ENCODE peak calls at places on chromosomes 1 and 21, in eight cellular contexts. G is tibial nerve; H is neural crest cell; Q is WTC11; D is activated CD8-positive, alpha-beta T cell treated with anti-CD3 and anti-CD28 coated beads for 36 hours; O is choroid plexus epithelial cell; L is HCT116; U is fibroblast of villous mesenchyme. M is an unnamed sample.
A peak's percentile ranks its signal among the peaks of the same experiment; 100 is the strongest.

GRCh38 chr21:44810829-44811228 is 7.0 kb downstream of the SUMO3 start:
- DNase-seq in G (no peak), H (no peak), Q (no peak), D (no peak), O (no peak), L (no peak), U (no peak), M (no peak)

GRCh38 chr1:78884685-78885452 is 121.7 kb downstream of the ADGRL4 start:
- DNase-seq in G (no peak), H (no peak), Q (no peak), D (no peak), O (peak; percentile 35), L (no peak), U (no peak), M (no peak)

GRCh38 chr21:39216290-39216689 is 33.0 kb upstream of the PSMG1 start:
- DNase-seq in G (no peak), H (no peak), Q (no peak), D (no peak), O (no peak), L (no peak), U (no peak), M (no peak)

GRCh38 chr1:214670098-214670497 is 67.1 kb downstream of the CENPF start:
- DNase-seq in G (peak; percentile 76), H (no peak), Q (no peak), D (no peak), O (peak; percentile 96), L (no peak), U (peak; percentile 85), M (peak; percentile 42)

GRCh38 chr1:66339944-66340343 is 194.0 kb upstream of the SGIP1 start:
- DNase-seq in G (no peak), H (no peak), Q (no peak), D (no peak), O (no peak), L (no peak), U (no peak), M (no peak)

GRCh38 chr1:6052543-6053205 is 7.0 kb downstream of the KCNAB2 start:
- DNase-seq in G (peak; percentile 74), H (peak; percentile 85), Q (peak; percentile 82), D (peak; percentile 56), O (peak; percentile 83), L (no peak), U (peak; percentile 76), M (peak; percentile 72)

GRCh38 chr21:41362605-41363369 is 960 bp downstream of the MX2 start:
- DNase-seq in G (no peak), H (no peak), Q (no peak), D (no peak), O (no peak), L (no peak), U (no peak), M (no peak)

GRCh38 chr1:27004471-27005165 is 8.0 kb downstream of the TENT5B start:
- DNase-seq in G (no peak), H (no peak), Q (peak; percentile 50), D (no peak), O (peak; percentile 61), L (no peak), U (peak; percentile 64), M (no peak)

GRCh38 chr21:36835383-36835795 is 131.1 kb downstream of the HLCS start:
- DNase-seq in G (no peak), H (no peak), Q (no peak), D (no peak), O (no peak), L (no peak), U (peak; percentile 61), M (no peak)

GRCh38 chr21:37207441-37208009 is 59.6 kb downstream of the VPS26C start:
- DNase-seq in G (no peak), H (no peak), Q (no peak), D (peak; percentile 33), O (peak; percentile 12), L (peak; percentile 59), U (peak; percentile 14), M (peak; percentile 35)

GRCh38 chr1:206843626-206844025 is 21.8 kb upstream of the IL20 start:
- DNase-seq in G (no peak), H (no peak), Q (no peak), D (no peak), O (no peak), L (no peak), U (no peak), M (no peak)

GRCh38 chr1:115949156-115949555 is 27.2 kb upstream of the SLC22A15 start:
- DNase-seq in G (no peak), H (no peak), Q (no peak), D (no peak), O (no peak), L (no peak), U (no peak), M (peak; percentile 14)

GRCh38 chr1:205072881-205073280 is 11.4 kb downstream of the TMEM81 start:
- DNase-seq in G (no peak), H (no peak), Q (no peak), D (no peak), O (no peak), L (no peak), U (no peak), M (peak; percentile 96)

GRCh38 chr1:162984699-162985098 is 84.5 kb upstream of the RGS4 start:
- DNase-seq in G (no peak), H (no peak), Q (no peak), D (no peak), O (peak; percentile 76), L (no peak), U (peak; percentile 53), M (no peak)

GRCh38 chr1:93847811-93848288 is 31.2 kb downstream of the DNTTIP2 start:
- DNase-seq in G (peak; percentile 57), H (peak; percentile 63), Q (peak; percentile 68), D (peak; percentile 67), O (peak; percentile 64), L (peak; percentile 72), U (peak; percentile 67), M (peak; percentile 70)

GRCh38 chr21:41691205-41692203 is 75.3 kb downstream of the RIPK4 start:
- DNase-seq in G (no peak), H (no peak), Q (no peak), D (no peak), O (no peak), L (no peak), U (no peak), M (no peak)

GRCh38 chr1:246329900-246330299 is 177.2 kb downstream of the SMYD3 start:
- DNase-seq in G (no peak), H (no peak), Q (no peak), D (peak; percentile 64), O (no peak), L (no peak), U (no peak), M (no peak)

GRCh38 chr1:30782361-30783243 is 25.0 kb upstream of the LAPTM5 start:
- DNase-seq in G (peak; percentile 46), H (peak; percentile 80), Q (peak; percentile 82), D (peak; percentile 76), O (peak; percentile 66), L (no peak), U (peak; percentile 56), M (peak; percentile 59)

GRCh38 chr1:30005972-30006619 is 717.3 kb downstream of the MATN1 start:
- DNase-seq in G (no peak), H (no peak), Q (no peak), D (no peak), O (no peak), L (peak; percentile 32), U (no peak), M (peak; percentile 45)

GRCh38 chr1:43973981-43974442 is 748 bp upstream of the ATP6V0B start:
- DNase-seq in G (no peak), H (no peak), Q (no peak), D (no peak), O (peak; percentile 22), L (no peak), U (no peak), M (no peak)

GRCh38 chr1:53583021-53583902 is 124.1 kb downstream of the DMRTB1 start:
- DNase-seq in G (no peak), H (no peak), Q (no peak), D (no peak), O (no peak), L (no peak), U (peak; percentile 80), M (no peak)

GRCh38 chr1:46530791-46531409 is 20.5 kb downstream of the KNCN start:
- DNase-seq in G (no peak), H (no peak), Q (no peak), D (no peak), O (no peak), L (no peak), U (no peak), M (no peak)

GRCh38 chr1:68497358-68497698 is 446 bp upstream of the DEPDC1 start:
- DNase-seq in G (no peak), H (no peak), Q (no peak), D (no peak), O (no peak), L (no peak), U (no peak), M (no peak)

GRCh38 chr1:230752407-230752806 is 5.2 kb downstream of the CAPN9 start:
- DNase-seq in G (no peak), H (no peak), Q (peak; percentile 54), D (no peak), O (no peak), L (no peak), U (no peak), M (no peak)

GRCh38 chr21:34073749-34074282 is 438 bp downstream of the MRPS6 start:
- DNase-seq in G (no peak), H (peak; percentile 16), Q (peak; percentile 29), D (peak; percentile 13), O (no peak), L (no peak), U (no peak), M (peak; percentile 8)

DNA sequence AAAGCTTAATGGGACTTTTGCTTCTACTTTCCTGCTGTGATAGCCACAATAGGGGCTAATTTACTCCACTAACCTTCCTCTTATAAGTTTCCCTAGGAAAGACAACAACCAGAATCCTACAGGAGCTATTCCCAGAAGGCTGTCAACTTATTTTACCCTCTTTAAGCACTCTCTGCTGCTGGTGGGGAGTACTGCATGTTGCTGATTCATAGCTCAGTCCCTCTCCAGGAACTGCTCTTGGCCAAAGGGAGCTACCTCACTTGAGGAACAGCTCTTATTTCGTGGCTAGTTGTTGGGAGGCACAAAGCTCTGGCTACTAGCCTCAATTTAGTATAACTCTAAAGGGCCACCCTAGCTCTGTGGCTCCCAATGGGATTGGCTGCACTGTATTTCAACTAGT is 37.2 kb downstream of the ADSS2 start:
- DNase-seq in G (no peak), H (no peak), Q (no peak), D (no peak), O (peak; percentile 85), L (no peak), U (peak; percentile 58), M (peak; percentile 74)
- TF ChIP-seq CTCF in G (no peak), H (no peak), Q (no peak), D (no peak), O (peak; percentile 69), L (no peak), U (peak; percentile 44), M (peak; percentile 35)

GRCh38 chr1:28886731-28887417 is 27.5 kb upstream of the EPB41 start:
- DNase-seq in G (peak; percentile 52), H (peak; percentile 66), Q (peak; percentile 93), D (peak; percentile 92), O (peak; percentile 63), L (peak; percentile 76), U (peak; percentile 60), M (peak; percentile 90)
- TF ChIP-seq CTCF in G (no peak), H (no peak), Q (no peak), D (no peak), O (no peak), L (no peak), U (no peak), M (no peak)

GRCh38 chr1:39173119-39173994 is 31.1 kb upstream of the MACF1 start:
- DNase-seq in G (no peak), H (no peak), Q (no peak), D (no peak), O (no peak), L (no peak), U (no peak), M (no peak)
- TF ChIP-seq CTCF in G (no peak), H (peak; percentile 20), Q (no peak), D (no peak), O (peak; percentile 34), L (peak; percentile 10), U (peak; percentile 12), M (peak; percentile 12)

GRCh38 chr21:28193189-28193588 is 799.5 kb downstream of the LTN1 start:
- DNase-seq in G (no peak), H (no peak), Q (peak; percentile 14), D (no peak), O (peak; percentile 26), L (no peak), U (no peak), M (peak; percentile 11)
- TF ChIP-seq CTCF in G (no peak), H (no peak), Q (no peak), D (no peak), O (peak; percentile 36), L (no peak), U (peak; percentile 18), M (no peak)